ENCODE peak calls at places on chromosomes 3 and 15, in nine cellular contexts. K is neural progenitor cell, P is fibroblast of lung, W is SK-N-SH, I is keratinocyte, B is MM.1S, H is H1, T is neuronal stem cell, G is HCT116. R is an unnamed sample.

GRCh38 chr15:77798151-77798550 is 165.4 kb upstream of the LINGO1 start:
- DNase-seq in H (no peak), G (no peak), T (no peak), W (no peak), K (no peak), I (no peak), P (no peak), B (no peak), R (no peak)

GRCh38 chr3:181622365-181622764 is 89.4 kb upstream of the SOX2 start:
- DNase-seq in H (no peak), I (no peak), W (no peak), G (no peak), P (peak), T (no peak), B (peak), K (no peak), R (no peak)

GRCh38 chr15:83658406-83658805 is 4.5 kb downstream of the ADAMTSL3 start:
- DNase-seq in G (no peak), W (no peak), B (no peak), K (no peak), H (no peak), I (no peak), T (no peak), P (no peak), R (no peak)

GRCh38 chr3:183828538-183828870 is 3.1 kb upstream of the MAP6D1 start:
- DNase-seq in K (no peak), B (no peak), W (no peak), I (no peak), T (no peak), G (no peak), H (no peak), P (no peak), R (no peak)

GRCh38 chr15:22850055-22850454 is 11.6 kb downstream of the NIPA2 start:
- DNase-seq in P (no peak), H (no peak), T (no peak), I (no peak), G (no peak), B (no peak), K (no peak), W (no peak), R (no peak)

GRCh38 chr3:119579366-119580147 is at the start of gene ADPRH:
- DNase-seq in K (peak), W (peak), G (peak), H (no peak), B (peak), I (no peak), T (peak), P (peak), R (peak)

GRCh38 chr3:98801042-98801747 is 38.1 kb downstream of the ST3GAL6 start:
- DNase-seq in G (no peak), K (no peak), T (no peak), B (no peak), H (no peak), I (no peak), W (no peak), P (no peak), R (no peak)

GRCh38 chr3:100900671-100901070 is 92.5 kb downstream of the ABI3BP start:
- DNase-seq in P (no peak), K (no peak), W (no peak), H (no peak), G (no peak), I (no peak), T (no peak), B (no peak), R (no peak)

GRCh38 chr3:127449489-127450212 is 140.9 kb downstream of the TPRA1 start:
- DNase-seq in G (no peak), P (no peak), T (no peak), B (no peak), W (no peak), K (no peak), H (no peak), I (no peak), R (no peak)

GRCh38 chr15:48774484-48774883 is 36.4 kb downstream of the CEP152 start:
- DNase-seq in T (no peak), I (no peak), B (no peak), G (no peak), K (no peak), H (no peak), W (no peak), P (no peak), R (no peak)

GRCh38 chr3:179885950-179886349 is 150.8 kb downstream of the PEX5L start:
- DNase-seq in B (no peak), W (no peak), H (no peak), T (no peak), G (no peak), K (no peak), P (no peak), I (no peak), R (no peak)

GRCh38 chr3:8223766-8224165 is 277.9 kb upstream of the LMCD1 start:
- DNase-seq in W (peak), B (no peak), H (no peak), G (no peak), K (no peak), P (peak), T (no peak), I (no peak), R (no peak)

DNA sequence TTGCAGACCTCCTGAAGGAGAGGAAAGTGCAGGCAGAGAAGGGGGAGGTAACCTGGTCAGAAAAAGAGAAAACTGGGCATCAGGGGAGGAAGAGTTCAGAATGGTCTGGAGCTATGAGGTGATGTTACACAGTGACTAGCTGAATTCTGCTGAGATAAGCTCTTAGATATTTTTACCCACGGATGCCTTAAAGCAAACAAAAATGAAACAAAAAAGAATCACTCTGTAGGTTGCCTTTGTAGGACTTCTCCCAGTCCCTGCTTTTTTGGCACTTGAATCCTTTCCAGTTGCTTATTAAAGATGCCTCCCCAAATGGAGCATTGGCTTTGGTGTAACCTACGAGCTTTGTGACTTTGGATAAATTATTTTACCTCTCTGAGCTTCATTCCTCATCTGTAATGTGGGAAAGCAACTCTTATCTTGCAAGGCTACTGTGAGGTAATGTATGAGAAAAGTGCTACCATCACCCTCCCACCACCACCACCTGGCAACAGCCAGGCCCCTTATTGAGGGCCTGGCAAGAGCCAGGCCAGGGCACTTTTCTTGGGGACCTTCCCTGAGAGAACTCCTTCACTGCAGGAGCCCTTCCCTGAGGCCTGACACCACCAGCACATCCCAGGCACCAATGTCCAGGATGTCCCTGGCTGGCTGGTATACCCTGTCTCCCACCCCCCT is 2.7 kb downstream of the CCR1 start:
- DNase-seq in K (no peak), T (no peak), W (no peak), G (no peak), B (peak), H (no peak), I (no peak), P (no peak), R (no peak)
- H3K27ac ChIP-seq in K (no peak), T (no peak), W (no peak), G (no peak), B (peak), H (no peak), I (no peak), P (no peak), R (peak)

GRCh38 chr3:53324011-53324544 is 23.3 kb downstream of the DCP1A start:
- DNase-seq in T (no peak), I (no peak), W (peak), K (no peak), H (no peak), P (no peak), B (no peak), G (no peak), R (no peak)
- H3K4me3 ChIP-seq in T (no peak), I (no peak), W (no peak), K (no peak), H (no peak), P (no peak), B (no peak), G (no peak), R (no peak)

GRCh38 chr3:23971684-23972083 is 26.6 kb downstream of the NR1D2 start:
- DNase-seq in I (no peak), P (no peak), T (no peak), G (no peak), K (no peak), H (no peak), B (no peak), W (no peak), R (no peak)
- H3K9ac ChIP-seq in I (no peak), P (no peak), T (no peak), G (no peak), K (no peak), H (no peak), B (no peak), W (no peak), R (no peak)

GRCh38 chr15:101053261-101053660 is 134.1 kb downstream of the LRRK1 start:
- DNase-seq in H (no peak), B (no peak), G (no peak), T (no peak), W (peak), P (no peak), K (no peak), I (no peak), R (peak)

GRCh38 chr15:101052681-101053121 is 133.5 kb downstream of the LRRK1 start:
- DNase-seq in G (no peak), H (no peak), B (no peak), W (peak), I (no peak), P (no peak), K (no peak), T (no peak), R (peak)

GRCh38 chr15:101055411-101055810 is 136.3 kb downstream of the LRRK1 start:
- DNase-seq in P (no peak), B (no peak), I (no peak), H (no peak), G (no peak), T (no peak), W (peak), K (no peak), R (no peak)

GRCh38 chr15:101054991-101055390 is 135.8 kb downstream of the LRRK1 start:
- DNase-seq in P (no peak), T (no peak), H (no peak), B (no peak), K (no peak), W (peak), G (no peak), I (no peak), R (no peak)

GRCh38 chr15:101054116-101054515 is 135.0 kb downstream of the LRRK1 start:
- DNase-seq in K (no peak), W (no peak), B (no peak), G (no peak), P (no peak), H (no peak), I (no peak), T (no peak), R (no peak)
- H3K27ac ChIP-seq in K (no peak), W (no peak), B (no peak), G (no peak), P (no peak), H (no peak), I (no peak), T (no peak), R (no peak)

DNA sequence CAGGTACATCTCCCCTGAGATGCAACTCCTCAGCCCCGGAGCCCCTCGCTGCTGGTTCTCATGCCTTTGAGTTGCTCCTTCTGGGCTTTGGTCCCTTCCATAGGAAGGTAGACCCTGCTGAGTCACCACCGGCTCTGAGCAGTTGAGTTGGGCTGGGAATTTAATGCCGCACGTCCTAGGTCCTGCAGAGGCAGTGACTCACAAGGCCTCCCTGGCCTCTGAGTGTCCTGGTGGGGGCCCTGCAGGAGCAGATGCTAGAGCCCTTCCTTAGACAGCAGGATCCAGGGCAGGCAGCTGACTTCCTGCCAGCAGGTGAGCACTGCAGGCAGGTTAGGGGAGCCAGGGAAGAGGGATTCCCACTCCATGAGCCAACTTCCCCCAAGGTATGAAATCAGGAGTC is 5.5 kb upstream of the NTRK3 start:
- DNase-seq in G (no peak), P (no peak), B (no peak), T (no peak), I (no peak), W (no peak), H (no peak), K (no peak), R (no peak)
- H3K4me3 ChIP-seq in G (no peak), P (no peak), B (no peak), T (no peak), I (no peak), W (no peak), H (no peak), K (no peak), R (no peak)

DNA sequence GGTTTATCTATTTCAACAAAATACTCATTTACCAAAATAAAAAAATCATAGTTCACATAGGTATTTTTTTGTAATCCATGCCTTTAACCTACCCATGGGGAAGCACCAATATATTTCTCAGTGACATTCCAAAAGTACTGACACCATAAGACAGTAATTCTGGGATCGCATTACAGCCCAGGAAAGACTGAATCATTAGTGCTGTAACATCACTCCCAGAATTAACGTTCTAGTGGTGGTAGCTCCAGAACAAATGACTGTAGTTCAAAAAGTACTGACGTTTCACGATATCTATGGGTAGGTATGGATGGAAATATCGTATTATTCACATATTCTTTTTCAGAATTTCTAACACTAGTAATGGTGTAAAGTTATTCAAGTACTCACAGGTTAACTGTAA is 54.3 kb upstream of the NEK10 start:
- DNase-seq in K (no peak), T (no peak), B (no peak), G (peak), I (no peak), H (no peak), W (peak), P (peak), R (no peak)
- H3K9ac ChIP-seq in K (no peak), T (no peak), B (no peak), G (no peak), I (no peak), H (no peak), W (no peak), P (no peak), R (no peak)